ENCODE peak calls at places on chromosome 4, in seven cellular contexts. N, Y, E, M, J, L and F are unnamed samples.

GRCh38 chr4:142402925-142403324 is 443.2 kb downstream of the INPP4B start:
- DNase-seq in N (peak), Y (no peak), E (no peak), M (no peak), J (no peak), L (no peak), F (no peak)

GRCh38 chr4:70948665-70949284 is 44.7 kb upstream of the DCK start:
- DNase-seq in N (no peak), Y (no peak), E (no peak), M (no peak), J (no peak), L (no peak), F (no peak)

GRCh38 chr4:36081185-36081584 is 163.1 kb downstream of the ARAP2 start:
- DNase-seq in N (no peak), Y (no peak), E (no peak), M (no peak), J (no peak), L (no peak), F (peak)

GRCh38 chr4:38313175-38313574 is 350.8 kb upstream of the KLF3 start:
- DNase-seq in N (no peak), Y (no peak), E (no peak), M (no peak), J (no peak), L (no peak), F (no peak)

GRCh38 chr4:182449186-182449880 is 206.1 kb downstream of the TENM3 start:
- DNase-seq in N (peak), Y (no peak), E (no peak), M (no peak), J (no peak), L (peak), F (no peak)

GRCh38 chr4:109921384-109921808 is 8.7 kb downstream of the EGF start:
- DNase-seq in N (peak), Y (no peak), E (no peak), M (peak), J (no peak), L (peak), F (no peak)

GRCh38 chr4:108937066-108937465 is 174.2 kb upstream of the ETNPPL start:
- DNase-seq in N (peak), Y (no peak), E (no peak), M (no peak), J (no peak), L (no peak), F (no peak)

GRCh38 chr4:67558493-67558892 is at the start of gene STAP1:
- DNase-seq in N (no peak), Y (no peak), E (no peak), M (no peak), J (no peak), L (no peak), F (peak)

GRCh38 chr4:77849278-77849965 is 13.2 kb upstream of the MRPL1 start:
- DNase-seq in N (no peak), Y (no peak), E (no peak), M (no peak), J (no peak), L (no peak), F (no peak)

GRCh38 chr4:141395246-141395830 is 174.6 kb downstream of the ZNF330 start:
- DNase-seq in N (peak), Y (no peak), E (no peak), M (no peak), J (no peak), L (no peak), F (no peak)

GRCh38 chr4:6107886-6108285 is 89.7 kb upstream of the C4orf50 start:
- DNase-seq in N (no peak), Y (peak), E (no peak), M (no peak), J (no peak), L (no peak), F (no peak)

GRCh38 chr4:16926214-16926613 is 27.8 kb upstream of the LDB2 start:
- DNase-seq in N (no peak), Y (no peak), E (no peak), M (no peak), J (no peak), L (no peak), F (no peak)

GRCh38 chr4:2428496-2429213 is 9.9 kb downstream of the CFAP99 start:
- DNase-seq in N (no peak), Y (no peak), E (no peak), M (no peak), J (no peak), L (no peak), F (no peak)

GRCh38 chr4:38085394-38086150 is 125.4 kb downstream of the PTTG2 start:
- DNase-seq in N (no peak), Y (no peak), E (no peak), M (no peak), J (no peak), L (no peak), F (no peak)

GRCh38 chr4:2413821-2414610 is 4.4 kb downstream of the ZFYVE28 start:
- DNase-seq in N (no peak), Y (no peak), E (no peak), M (no peak), J (no peak), L (no peak), F (no peak)

GRCh38 chr4:2961411-2962098 is 1.7 kb downstream of the NOP14 start:
- DNase-seq in N (no peak), Y (peak), E (no peak), M (no peak), J (no peak), L (no peak), F (no peak)

GRCh38 chr4:8086751-8087445 is 71.7 kb downstream of the ABLIM2 start:
- DNase-seq in N (no peak), Y (no peak), E (no peak), M (no peak), J (no peak), L (no peak), F (no peak)

GRCh38 chr4:134375775-134376174 is 174.2 kb upstream of the PABPC4L start:
- DNase-seq in N (no peak), Y (no peak), E (no peak), M (no peak), J (no peak), L (no peak), F (no peak)

GRCh38 chr4:173135241-173135847 is 33.3 kb upstream of the GALNT7 start:
- DNase-seq in N (peak), Y (no peak), E (no peak), M (no peak), J (no peak), L (peak), F (no peak)

GRCh38 chr4:128225148-128225547 is 62.5 kb downstream of the PGRMC2 start:
- DNase-seq in N (peak), Y (no peak), E (no peak), M (no peak), J (no peak), L (no peak), F (no peak)

GRCh38 chr4:133130171-133130570 is 18.9 kb upstream of the PCDH10 start:
- DNase-seq in N (peak), Y (no peak), E (no peak), M (no peak), J (no peak), L (no peak), F (no peak)

GRCh38 chr4:153684182-153685073 is at the start of gene TLR2:
- DNase-seq in N (no peak), Y (peak), E (peak), M (no peak), J (peak), L (no peak), F (no peak)

GRCh38 chr4:32417113-32417704 is 1697.0 kb downstream of the PCDH7 start:
- DNase-seq in N (no peak), Y (no peak), E (no peak), M (no peak), J (no peak), L (no peak), F (no peak)

GRCh38 chr4:53914313-53915016 is 149.9 kb downstream of the CHIC2 start:
- DNase-seq in N (peak), Y (no peak), E (no peak), M (no peak), J (no peak), L (no peak), F (no peak)

GRCh38 chr4:22573198-22573597 is 57.3 kb upstream of the ADGRA3 start:
- DNase-seq in N (no peak), Y (no peak), E (peak), M (no peak), J (peak), L (no peak), F (no peak)

GRCh38 chr4:1042352-1043025 is 31.1 kb downstream of the FGFRL1 start:
- DNase-seq in N (no peak), Y (no peak), E (no peak), M (no peak), J (no peak), L (no peak), F (no peak)

GRCh38 chr4:128859887-128860774 is 50.6 kb downstream of the JADE1 start:
- DNase-seq in N (peak), Y (no peak), E (no peak), M (peak), J (no peak), L (no peak), F (no peak)

GRCh38 chr4:16684083-16684482 is 214.4 kb downstream of the LDB2 start:
- DNase-seq in N (peak), Y (no peak), E (no peak), M (peak), J (no peak), L (no peak), F (no peak)

GRCh38 chr4:120158860-120159259 is 92.2 kb upstream of the MAD2L1 start:
- DNase-seq in N (no peak), Y (no peak), E (no peak), M (no peak), J (no peak), L (no peak), F (no peak)

GRCh38 chr4:85779165-85779564 is 304.2 kb downstream of the ARHGAP24 start:
- DNase-seq in N (peak), Y (no peak), E (no peak), M (no peak), J (no peak), L (no peak), F (no peak)

GRCh38 chr4:175770555-175770954 is 41.5 kb downstream of the GPM6A start:
- DNase-seq in N (no peak), Y (no peak), E (no peak), M (no peak), J (no peak), L (no peak), F (no peak)

GRCh38 chr4:38190717-38191178 is 230.6 kb downstream of the PTTG2 start:
- DNase-seq in N (peak), Y (no peak), E (peak), M (peak), J (no peak), L (peak), F (no peak)

GRCh38 chr4:7960790-7961655 is 21.4 kb upstream of the AFAP1 start:
- DNase-seq in N (peak), Y (no peak), E (no peak), M (peak), J (peak), L (peak), F (peak)

GRCh38 chr4:176290520-176290919 is 21.5 kb upstream of the ASB5 start:
- DNase-seq in N (no peak), Y (no peak), E (no peak), M (no peak), J (no peak), L (no peak), F (no peak)

GRCh38 chr4:144449623-144450022 is 196.3 kb upstream of the HHIP start:
- DNase-seq in N (peak), Y (no peak), E (peak), M (no peak), J (no peak), L (no peak), F (no peak)

DNA sequence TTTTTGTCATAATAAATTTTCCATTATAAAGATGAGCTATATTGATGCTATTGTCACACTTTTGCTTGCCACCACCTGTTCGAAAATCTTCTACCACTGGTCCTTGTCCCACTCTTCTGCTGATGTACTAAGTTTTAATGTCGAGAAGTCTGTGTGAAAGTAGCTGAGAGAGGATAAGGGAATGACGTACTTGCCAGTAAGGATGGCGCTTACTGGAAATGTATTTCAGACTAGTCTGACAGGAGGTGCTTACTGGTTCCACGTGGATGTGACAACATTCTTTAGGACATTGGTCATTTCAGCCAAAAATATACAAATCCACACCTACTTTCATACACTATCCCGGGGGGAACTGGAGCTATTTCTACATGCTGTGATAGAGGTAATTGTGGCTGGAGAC is 132.7 kb upstream of the NR3C2 start:
- DNase-seq in N (no peak), Y (no peak), E (no peak), M (no peak), J (no peak), L (no peak), F (no peak)
- TF ChIP-seq CTCF in N (no peak), Y (no peak), E (no peak), M (no peak), J (no peak), L (no peak), F (no peak)

GRCh38 chr4:110962616-110963015 is 339.7 kb upstream of the PITX2 start:
- DNase-seq in N (no peak), Y (no peak), E (no peak), M (no peak), J (no peak), L (no peak), F (no peak)
- H3K4me3 ChIP-seq in N (no peak), Y (no peak), E (no peak), M (no peak), J (no peak), L (no peak), F (no peak)

GRCh38 chr4:68904786-68905185 is 46.8 kb downstream of the UGT2A3 start:
- DNase-seq in N (no peak), Y (no peak), E (no peak), M (no peak), J (no peak), L (no peak), F (no peak)
- TF ChIP-seq CTCF in N (no peak), Y (no peak), E (no peak), M (no peak), J (no peak), L (peak), F (peak)

GRCh38 chr4:88751258-88752075 is 53.8 kb upstream of the NAP1L5 start:
- DNase-seq in N (peak), Y (no peak), E (no peak), M (no peak), J (no peak), L (no peak), F (no peak)
- H3K4me3 ChIP-seq in N (no peak), Y (no peak), E (no peak), M (no peak), J (no peak), L (no peak), F (no peak)

GRCh38 chr4:185421366-185422124 is 4.2 kb downstream of the UFSP2 start:
- DNase-seq in N (peak), Y (no peak), E (no peak), M (no peak), J (no peak), L (no peak), F (no peak)
- TF ChIP-seq CTCF in N (no peak), Y (no peak), E (no peak), M (no peak), J (no peak), L (no peak), F (no peak)

GRCh38 chr4:41644288-41644914 is 104.1 kb downstream of the PHOX2B start:
- DNase-seq in N (peak), Y (no peak), E (peak), M (peak), J (peak), L (no peak), F (no peak)
- H3K4me3 ChIP-seq in N (no peak), Y (no peak), E (peak), M (no peak), J (no peak), L (no peak), F (no peak)

GRCh38 chr4:106264331-106264728 is 51.7 kb downstream of the TBCK start:
- DNase-seq in N (no peak), Y (no peak), E (no peak), M (no peak), J (no peak), L (no peak), F (no peak)

GRCh38 chr4:106268731-106269272 is 47.2 kb downstream of the TBCK start:
- DNase-seq in N (peak), Y (no peak), E (no peak), M (peak), J (no peak), L (no peak), F (no peak)

GRCh38 chr4:106261980-106262379 is 54.0 kb downstream of the TBCK start:
- DNase-seq in N (no peak), Y (no peak), E (no peak), M (no peak), J (no peak), L (no peak), F (no peak)

GRCh38 chr4:106263594-106264330 is 52.2 kb downstream of the TBCK start:
- DNase-seq in N (no peak), Y (no peak), E (no peak), M (no peak), J (no peak), L (no peak), F (no peak)

DNA sequence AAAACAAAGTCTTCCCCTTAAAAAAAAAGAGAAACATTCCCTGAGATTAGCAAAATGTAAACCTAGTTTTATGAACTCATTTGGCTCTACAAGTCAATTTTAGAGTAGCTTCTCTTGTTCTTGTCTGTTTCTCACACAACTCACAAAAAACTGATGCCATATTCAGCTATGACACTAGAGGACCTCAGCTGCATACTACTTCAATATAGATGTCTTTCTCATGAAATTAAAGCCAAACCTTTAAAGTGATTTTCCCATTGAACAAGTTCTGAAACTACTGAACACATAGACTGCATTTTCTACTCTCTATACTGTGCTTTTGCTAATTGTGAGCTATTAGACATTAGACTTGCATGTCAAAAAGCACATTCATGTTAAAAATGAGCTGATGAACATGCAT is 49.8 kb downstream of the TBCK start:
- DNase-seq in N (peak), Y (no peak), E (no peak), M (peak), J (no peak), L (no peak), F (peak)
- TF ChIP-seq CTCF in N (peak), Y (no peak), E (peak), M (peak), J (peak), L (peak), F (peak)